ENCODE peak calls at places on chromosomes 3 and 15, in five cellular contexts. W is endothelial cell, L is astrocyte of the spinal cord, R is BJ, O is GM13976. I is an unnamed sample.

GRCh38 chr15:55970286-55970685 is 23.1 kb downstream of the NEDD4 start:
- DNase-seq in W (no peak), R (no peak), O (no peak), L (no peak), I (no peak)

GRCh38 chr3:170876537-170876936 is 6.5 kb upstream of the RPL22L1 start:
- DNase-seq in R (no peak), L (no peak), O (no peak), W (no peak), I (no peak)

GRCh38 chr15:20295238-20295811 is 246.3 kb downstream of the GOLGA6L6 start:
- DNase-seq in L (no peak), R (no peak), O (no peak), W (no peak), I (no peak)

GRCh38 chr3:48999085-48999858 is 7.9 kb upstream of the WDR6 start:
- DNase-seq in W (no peak), L (no peak), O (no peak), R (no peak), I (no peak)

GRCh38 chr3:133230191-133230590 is 169.7 kb upstream of the BFSP2 start:
- DNase-seq in O (no peak), L (no peak), W (no peak), R (no peak), I (no peak)

GRCh38 chr3:88263417-88264116 is 113.8 kb downstream of the C3orf38 start:
- DNase-seq in W (no peak), R (no peak), O (no peak), L (no peak), I (no peak)

GRCh38 chr15:63986751-63987341 is 59.4 kb downstream of the DAPK2 start:
- DNase-seq in O (peak), L (no peak), W (no peak), R (no peak), I (peak)

GRCh38 chr15:41241251-41241964 is 10.3 kb downstream of the CHP1 start:
- DNase-seq in O (no peak), W (no peak), R (no peak), L (no peak), I (no peak)

GRCh38 chr3:189588061-189588817 is 43.0 kb upstream of the TP63 start:
- DNase-seq in O (no peak), L (peak), R (peak), W (no peak), I (no peak)

GRCh38 chr3:11415099-11415498 is 142.9 kb downstream of the ATG7 start:
- DNase-seq in O (no peak), L (peak), W (no peak), R (no peak), I (no peak)

DNA sequence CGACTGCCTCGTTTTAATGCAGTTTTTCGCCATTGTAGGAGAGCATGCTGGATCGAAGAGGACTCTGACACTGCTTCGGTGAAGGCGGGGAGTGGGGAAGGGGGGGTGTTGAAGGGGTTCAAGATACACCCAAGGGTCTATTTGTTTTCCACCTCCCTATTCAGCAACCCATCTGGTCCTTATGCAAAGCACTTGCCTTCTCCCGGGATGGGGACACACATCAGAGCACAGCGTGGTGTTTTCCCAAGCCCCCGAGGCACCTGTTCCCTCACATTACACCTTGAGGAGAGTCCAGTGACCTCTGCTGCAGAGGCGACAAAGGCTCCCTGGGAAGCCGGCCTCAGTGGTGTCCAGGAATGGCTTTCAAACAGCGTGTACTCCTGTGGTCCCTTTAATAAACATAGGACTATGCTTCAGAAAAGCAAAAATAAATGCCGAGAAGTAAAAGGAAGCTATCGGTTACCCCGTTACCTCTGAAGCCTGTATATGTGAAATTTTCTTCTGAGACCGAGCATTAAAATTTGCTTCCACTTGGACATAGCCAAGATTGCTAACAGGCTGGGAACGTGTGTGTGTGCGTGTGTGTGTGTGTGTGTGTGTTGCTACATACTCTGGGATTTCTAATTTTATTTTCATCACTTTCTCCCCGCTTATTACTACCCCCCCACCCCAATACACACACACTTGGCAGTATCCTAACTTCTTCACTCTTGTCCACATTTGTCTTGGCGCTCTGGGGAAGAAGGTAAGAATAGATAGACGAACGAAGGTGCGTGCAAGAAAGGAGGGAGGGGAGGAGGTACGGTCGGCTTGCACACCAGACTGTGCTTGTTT is 53.2 kb downstream of the CCDC54 start:
- DNase-seq in W (peak), L (peak), O (peak), R (no peak), I (peak)
- TF ChIP-seq CTCF in W (no peak), L (no peak), O (no peak), R (no peak), I (no peak)

DNA sequence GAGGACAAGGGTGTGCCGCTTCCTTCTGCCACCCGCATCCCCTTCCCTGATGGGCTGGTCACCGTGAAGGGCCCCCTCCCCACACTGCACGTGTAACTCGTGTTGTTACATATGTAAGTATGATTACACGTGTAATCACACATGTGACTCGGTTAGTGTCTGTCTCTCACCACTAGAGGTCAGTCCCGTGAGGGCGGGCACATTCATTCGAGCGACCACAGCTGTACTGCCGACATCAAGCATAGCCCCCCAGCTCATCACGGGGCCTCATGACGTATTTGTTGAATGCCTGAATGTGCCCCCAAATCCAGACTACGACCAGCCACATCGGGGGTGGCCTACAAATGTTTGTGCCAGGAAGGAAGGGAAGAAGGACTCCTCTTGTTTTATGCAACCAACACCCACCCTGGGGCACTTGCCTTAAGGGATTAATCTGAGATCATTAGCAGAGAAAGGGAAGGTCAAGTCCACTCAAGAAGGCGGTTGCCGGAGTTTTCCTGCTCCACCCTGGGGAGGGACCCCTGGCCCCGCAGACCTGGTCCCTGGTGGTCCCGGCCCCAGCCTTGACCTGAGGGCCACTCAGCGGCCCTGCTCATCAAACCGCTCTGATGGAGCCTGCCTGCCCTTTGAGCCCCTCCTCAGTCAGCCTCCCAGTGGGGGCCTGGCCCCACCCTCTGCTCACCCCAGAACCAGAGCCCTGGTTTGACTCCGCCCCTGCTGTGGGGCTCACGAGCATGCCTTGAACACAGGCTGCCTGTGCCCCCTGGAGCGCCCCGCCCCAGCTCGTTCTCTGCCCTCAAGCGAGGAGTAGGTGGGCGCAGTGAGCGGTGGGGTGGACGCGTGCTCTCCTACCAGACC is 52.8 kb downstream of the RGMA start:
- DNase-seq in W (peak), R (no peak), O (peak), L (no peak), I (peak)
- TF ChIP-seq CTCF in W (peak), R (peak), O (peak), L (peak), I (peak)

DNA sequence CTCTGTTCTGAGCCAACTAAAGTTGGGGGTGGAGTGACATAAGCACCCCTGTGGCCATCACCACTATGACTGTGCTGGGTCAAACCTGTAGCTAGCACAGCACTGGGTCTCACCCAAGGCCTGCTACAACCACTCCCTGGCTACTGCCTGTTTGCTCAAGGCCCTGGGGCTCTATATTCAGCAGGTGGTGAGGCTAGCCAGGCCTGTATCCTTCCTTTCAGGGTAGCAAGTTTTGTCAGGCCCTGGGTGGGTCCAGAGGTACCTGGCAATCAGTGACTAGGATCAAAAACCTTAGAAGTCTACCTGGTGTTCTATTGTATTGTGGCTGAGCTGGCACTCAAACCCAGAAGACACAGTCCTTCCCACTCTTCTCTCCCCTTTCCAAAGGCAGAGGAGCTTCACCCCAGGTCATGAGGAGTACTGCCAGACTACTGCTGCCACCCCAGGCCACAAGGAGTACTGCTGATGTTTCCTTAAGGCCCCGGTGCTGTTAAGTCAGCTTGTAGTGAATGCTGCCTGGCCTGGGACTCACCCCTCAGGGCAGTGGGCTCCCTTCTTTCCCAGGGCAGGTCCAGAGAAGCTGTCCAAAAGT is 170.8 kb downstream of the IGSF11 start:
- DNase-seq in W (no peak), R (no peak), L (no peak), O (no peak), I (no peak)
- TF ChIP-seq CTCF in W (no peak), R (no peak), L (no peak), O (peak), I (no peak)

GRCh38 chr15:73683257-73683623 is 943 bp upstream of the CD276 start:
- DNase-seq in W (no peak), O (no peak), R (no peak), L (no peak), I (no peak)

GRCh38 chr15:73685561-73685960 is 1.4 kb downstream of the CD276 start:
- DNase-seq in W (no peak), L (no peak), R (no peak), O (no peak), I (no peak)

GRCh38 chr15:73681856-73682596 is 2.2 kb upstream of the CD276 start:
- DNase-seq in L (no peak), W (no peak), O (no peak), R (no peak), I (peak)

GRCh38 chr15:73682597-73683090 is 1.5 kb upstream of the CD276 start:
- DNase-seq in L (no peak), R (no peak), O (no peak), W (no peak), I (no peak)

GRCh38 chr15:73683624-73684536 is at the start of gene CD276:
- DNase-seq in R (no peak), O (peak), W (peak), L (peak), I (peak)
- TF ChIP-seq CTCF in R (peak), O (peak), W (no peak), L (peak), I (no peak)

DNA sequence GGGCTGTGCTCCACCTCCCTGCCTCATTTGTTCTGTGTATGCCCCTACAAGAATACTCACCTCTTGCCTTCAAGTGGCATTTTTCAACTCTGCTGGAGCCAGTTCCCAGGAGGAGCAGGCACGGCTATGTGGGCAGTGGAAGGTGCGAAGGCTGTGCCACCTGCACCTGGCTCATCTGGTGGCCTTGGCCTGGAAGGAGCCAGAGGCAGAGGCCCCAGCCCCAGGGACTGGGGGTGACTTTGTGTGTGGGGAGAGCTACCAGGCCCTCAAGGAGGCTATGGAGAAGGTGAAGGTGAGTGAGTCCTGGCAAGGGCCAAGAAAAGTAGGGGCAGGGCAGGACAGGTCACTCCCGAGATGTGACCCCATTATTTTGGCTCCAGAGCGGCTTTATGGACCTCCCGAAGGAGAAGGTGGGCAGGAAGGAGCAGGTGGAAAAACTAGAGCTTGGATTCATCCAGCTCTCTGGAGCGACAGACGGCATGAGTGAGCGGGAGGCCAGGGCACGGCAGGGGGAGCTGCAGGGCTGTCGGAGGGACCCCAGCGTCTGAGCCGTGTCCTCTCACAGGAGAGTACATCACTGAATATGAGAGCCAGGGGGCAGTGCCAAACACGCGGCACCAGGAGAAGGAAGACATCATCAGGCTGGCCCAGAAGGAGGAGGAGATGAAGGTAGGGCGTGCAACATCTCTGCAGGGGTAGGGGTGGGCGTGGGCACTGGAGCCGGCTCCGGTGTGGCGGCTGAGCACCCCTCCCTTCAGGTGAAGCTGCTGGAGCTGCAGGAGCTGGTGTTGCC is 57.3 kb upstream of the UBE2Q2 start:
- DNase-seq in L (no peak), O (no peak), W (peak), R (no peak), I (no peak)
- TF ChIP-seq CTCF in L (peak), O (no peak), W (no peak), R (peak), I (no peak)

GRCh38 chr15:73617310-73617709 is 15.9 kb downstream of the NPTN start:
- DNase-seq in R (no peak), L (peak), W (no peak), O (no peak), I (no peak)
- TF ChIP-seq CTCF in R (no peak), L (no peak), W (no peak), O (no peak), I (no peak)

GRCh38 chr15:92611995-92612745 is 43.4 kb downstream of the FAM174B start:
- DNase-seq in W (no peak), O (no peak), L (no peak), R (no peak), I (peak)
- TF ChIP-seq CTCF in W (no peak), O (peak), L (no peak), R (no peak), I (peak)

GRCh38 chr3:44926172-44926571 is 49.8 kb downstream of the ZDHHC3 start:
- DNase-seq in W (no peak), O (no peak), R (no peak), L (no peak), I (no peak)
- TF ChIP-seq CTCF in W (no peak), O (no peak), R (no peak), L (no peak), I (no peak)

GRCh38 chr3:37836589-37836988 is 25.1 kb upstream of the CTDSPL start:
- DNase-seq in W (no peak), R (no peak), O (no peak), L (no peak), I (no peak)

DNA sequence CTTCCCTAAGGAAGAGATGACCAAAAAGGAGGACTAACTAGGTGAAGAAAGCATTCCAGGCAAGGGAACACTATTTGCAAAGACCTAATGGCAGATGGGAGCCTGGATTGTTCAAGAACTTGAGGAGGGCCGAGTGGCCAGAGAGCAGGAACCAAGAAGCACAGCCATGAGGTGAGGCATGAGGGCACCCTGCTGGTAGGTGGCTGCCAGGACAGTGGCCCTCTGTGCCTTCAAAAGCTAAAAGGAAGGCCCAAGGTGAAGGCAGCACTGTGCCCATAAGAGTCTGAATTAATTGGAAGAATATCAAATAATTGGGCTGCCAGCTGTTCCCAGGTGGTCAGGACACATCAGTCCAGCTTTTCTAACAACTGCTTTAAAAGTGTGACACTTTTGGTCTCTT is 27.9 kb upstream of the CTDSPL start:
- DNase-seq in R (no peak), L (no peak), O (no peak), W (peak), I (no peak)
- TF ChIP-seq CTCF in R (no peak), L (no peak), O (no peak), W (peak), I (no peak)

GRCh38 chr3:79729096-79729495 is 38.7 kb downstream of the ROBO1 start:
- DNase-seq in O (no peak), R (no peak), W (no peak), L (peak), I (no peak)

GRCh38 chr3:79726795-79727194 is 41.0 kb downstream of the ROBO1 start:
- DNase-seq in W (no peak), R (no peak), L (no peak), O (no peak), I (no peak)

DNA sequence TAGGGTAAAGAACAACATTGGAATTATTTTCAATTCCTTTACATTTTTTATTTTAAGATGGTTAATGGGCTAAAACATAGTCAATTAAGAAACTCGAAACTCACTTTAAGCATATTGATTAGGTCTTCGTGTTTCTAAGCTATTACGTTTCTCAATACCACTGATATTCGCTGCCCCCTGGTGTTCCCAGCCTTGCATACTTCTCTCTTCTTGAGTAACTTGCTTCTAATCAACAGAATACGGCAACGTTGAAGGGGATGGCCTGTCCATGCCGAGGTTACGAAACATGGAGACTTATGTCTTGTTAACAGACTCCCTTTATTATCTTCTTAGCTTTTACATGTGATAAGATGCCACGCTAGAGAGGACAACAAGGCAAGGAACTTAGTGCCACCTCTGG is 43.6 kb downstream of the ROBO1 start:
- DNase-seq in O (no peak), W (peak), R (no peak), L (no peak), I (no peak)
- TF ChIP-seq CTCF in O (no peak), W (no peak), R (no peak), L (no peak), I (no peak)

I was measured in GM20000.